ENCODE peak calls at places on chromosomes 11 and 22, in eight cellular contexts. One of them, this sample, is unnamed.

GRCh38 chr11:326842-327580 is 6.4 kb upstream of the IFITM3 start:
- DNase-seq in endothelial cell: peak
- DNase-seq in AG09319: no peak
- DNase-seq in OCI-LY7: peak
- DNase-seq in Calu3: no peak
- DNase-seq in fibroblast of mammary gland: peak
- DNase-seq in heart right ventricle: peak
- DNase-seq in AG04450: no peak
- DNase-seq in this sample: peak

GRCh38 chr11:76162336-76163288 is 43.7 kb downstream of the WNT11 start:
- DNase-seq in endothelial cell: no peak
- DNase-seq in AG09319: no peak
- DNase-seq in OCI-LY7: no peak
- DNase-seq in Calu3: no peak
- DNase-seq in fibroblast of mammary gland: no peak
- DNase-seq in heart right ventricle: no peak
- DNase-seq in AG04450: no peak
- DNase-seq in this sample: no peak

GRCh38 chr11:78040691-78041379 is 17.8 kb upstream of the KCTD14 start:
- DNase-seq in endothelial cell: no peak
- DNase-seq in AG09319: no peak
- DNase-seq in OCI-LY7: no peak
- DNase-seq in Calu3: peak
- DNase-seq in fibroblast of mammary gland: peak
- DNase-seq in heart right ventricle: no peak
- DNase-seq in AG04450: no peak
- DNase-seq in this sample: peak

GRCh38 chr11:68610452-68611116 is 73.8 kb upstream of the GAL start:
- DNase-seq in endothelial cell: no peak
- DNase-seq in AG09319: no peak
- DNase-seq in OCI-LY7: no peak
- DNase-seq in Calu3: no peak
- DNase-seq in fibroblast of mammary gland: peak
- DNase-seq in heart right ventricle: no peak
- DNase-seq in AG04450: no peak
- DNase-seq in this sample: no peak

GRCh38 chr11:110431212-110432073 is 1.7 kb downstream of the FDX1 start:
- DNase-seq in endothelial cell: no peak
- DNase-seq in AG09319: no peak
- DNase-seq in OCI-LY7: peak
- DNase-seq in Calu3: no peak
- DNase-seq in fibroblast of mammary gland: no peak
- DNase-seq in heart right ventricle: no peak
- DNase-seq in AG04450: no peak
- DNase-seq in this sample: peak

GRCh38 chr11:95145430-95146063 is 55.9 kb downstream of the ENDOD1 start:
- DNase-seq in endothelial cell: no peak
- DNase-seq in AG09319: no peak
- DNase-seq in OCI-LY7: no peak
- DNase-seq in Calu3: no peak
- DNase-seq in fibroblast of mammary gland: no peak
- DNase-seq in heart right ventricle: no peak
- DNase-seq in AG04450: no peak
- DNase-seq in this sample: peak

GRCh38 chr11:119192111-119192510 is 6.8 kb downstream of the NHERF4 start:
- DNase-seq in endothelial cell: no peak
- DNase-seq in AG09319: no peak
- DNase-seq in OCI-LY7: no peak
- DNase-seq in Calu3: no peak
- DNase-seq in fibroblast of mammary gland: peak
- DNase-seq in heart right ventricle: no peak
- DNase-seq in AG04450: no peak
- DNase-seq in this sample: no peak

GRCh38 chr11:6599884-6600390 is 3.5 kb downstream of the RRP8 start:
- DNase-seq in endothelial cell: no peak
- DNase-seq in AG09319: no peak
- DNase-seq in OCI-LY7: no peak
- DNase-seq in Calu3: no peak
- DNase-seq in fibroblast of mammary gland: no peak
- DNase-seq in heart right ventricle: no peak
- DNase-seq in AG04450: no peak
- DNase-seq in this sample: no peak

GRCh38 chr22:19407649-19408606 is 23.6 kb downstream of the HIRA start:
- DNase-seq in endothelial cell: no peak
- DNase-seq in AG09319: no peak
- DNase-seq in OCI-LY7: no peak
- DNase-seq in Calu3: no peak
- DNase-seq in fibroblast of mammary gland: peak
- DNase-seq in heart right ventricle: peak
- DNase-seq in AG04450: no peak
- DNase-seq in this sample: no peak

GRCh38 chr22:48699531-48699930 is 1128.1 kb downstream of the BRD1 start:
- DNase-seq in endothelial cell: no peak
- DNase-seq in AG09319: no peak
- DNase-seq in OCI-LY7: no peak
- DNase-seq in Calu3: no peak
- DNase-seq in fibroblast of mammary gland: no peak
- DNase-seq in heart right ventricle: no peak
- DNase-seq in AG04450: no peak
- DNase-seq in this sample: no peak

GRCh38 chr11:118570787-118571186 is 1.4 kb upstream of the ARCN1 start:
- DNase-seq in endothelial cell: no peak
- DNase-seq in AG09319: no peak
- DNase-seq in OCI-LY7: no peak
- DNase-seq in Calu3: no peak
- DNase-seq in fibroblast of mammary gland: no peak
- DNase-seq in heart right ventricle: no peak
- DNase-seq in AG04450: no peak
- DNase-seq in this sample: no peak

GRCh38 chr22:50304528-50305392 is 2.7 kb downstream of the PLXNB2 start:
- DNase-seq in endothelial cell: no peak
- DNase-seq in AG09319: no peak
- DNase-seq in OCI-LY7: no peak
- DNase-seq in Calu3: peak
- DNase-seq in fibroblast of mammary gland: peak
- DNase-seq in heart right ventricle: peak
- DNase-seq in AG04450: no peak
- DNase-seq in this sample: peak

GRCh38 chr11:32830413-32830738 is 649 bp downstream of the PRRG4 start:
- DNase-seq in endothelial cell: no peak
- DNase-seq in AG09319: no peak
- DNase-seq in OCI-LY7: no peak
- DNase-seq in Calu3: peak
- DNase-seq in fibroblast of mammary gland: peak
- DNase-seq in heart right ventricle: no peak
- DNase-seq in AG04450: no peak
- DNase-seq in this sample: peak

GRCh38 chr22:49282596-49282995 is 545.1 kb downstream of the BRD1 start:
- DNase-seq in endothelial cell: no peak
- DNase-seq in AG09319: no peak
- DNase-seq in OCI-LY7: no peak
- DNase-seq in Calu3: no peak
- DNase-seq in fibroblast of mammary gland: no peak
- DNase-seq in heart right ventricle: no peak
- DNase-seq in AG04450: no peak
- DNase-seq in this sample: no peak

GRCh38 chr11:69086152-69086551 is 37.4 kb downstream of the TPCN2 start:
- DNase-seq in endothelial cell: no peak
- DNase-seq in AG09319: no peak
- DNase-seq in OCI-LY7: no peak
- DNase-seq in Calu3: no peak
- DNase-seq in fibroblast of mammary gland: peak
- DNase-seq in heart right ventricle: no peak
- DNase-seq in AG04450: no peak
- DNase-seq in this sample: no peak

GRCh38 chr22:37561209-37562048 is 1.1 kb downstream of the CDC42EP1 start:
- DNase-seq in endothelial cell: peak
- DNase-seq in AG09319: peak
- DNase-seq in OCI-LY7: peak
- DNase-seq in Calu3: peak
- DNase-seq in fibroblast of mammary gland: peak
- DNase-seq in heart right ventricle: peak
- DNase-seq in AG04450: peak
- DNase-seq in this sample: peak

GRCh38 chr11:69126286-69126685 is 29.4 kb upstream of the SMIM38 start:
- DNase-seq in endothelial cell: no peak
- DNase-seq in AG09319: no peak
- DNase-seq in OCI-LY7: no peak
- DNase-seq in Calu3: no peak
- DNase-seq in fibroblast of mammary gland: no peak
- DNase-seq in heart right ventricle: no peak
- DNase-seq in AG04450: no peak
- DNase-seq in this sample: no peak

GRCh38 chr11:46706886-46707285 is 6.1 kb downstream of the ZNF408 start:
- DNase-seq in endothelial cell: no peak
- DNase-seq in AG09319: no peak
- DNase-seq in OCI-LY7: no peak
- DNase-seq in Calu3: no peak
- DNase-seq in fibroblast of mammary gland: no peak
- DNase-seq in heart right ventricle: no peak
- DNase-seq in AG04450: no peak
- DNase-seq in this sample: no peak

GRCh38 chr11:104073950-104074349 is 37.5 kb downstream of the DDI1 start:
- DNase-seq in endothelial cell: no peak
- DNase-seq in AG09319: no peak
- DNase-seq in OCI-LY7: peak
- DNase-seq in Calu3: no peak
- DNase-seq in fibroblast of mammary gland: peak
- DNase-seq in heart right ventricle: no peak
- DNase-seq in AG04450: no peak
- DNase-seq in this sample: peak

DNA sequence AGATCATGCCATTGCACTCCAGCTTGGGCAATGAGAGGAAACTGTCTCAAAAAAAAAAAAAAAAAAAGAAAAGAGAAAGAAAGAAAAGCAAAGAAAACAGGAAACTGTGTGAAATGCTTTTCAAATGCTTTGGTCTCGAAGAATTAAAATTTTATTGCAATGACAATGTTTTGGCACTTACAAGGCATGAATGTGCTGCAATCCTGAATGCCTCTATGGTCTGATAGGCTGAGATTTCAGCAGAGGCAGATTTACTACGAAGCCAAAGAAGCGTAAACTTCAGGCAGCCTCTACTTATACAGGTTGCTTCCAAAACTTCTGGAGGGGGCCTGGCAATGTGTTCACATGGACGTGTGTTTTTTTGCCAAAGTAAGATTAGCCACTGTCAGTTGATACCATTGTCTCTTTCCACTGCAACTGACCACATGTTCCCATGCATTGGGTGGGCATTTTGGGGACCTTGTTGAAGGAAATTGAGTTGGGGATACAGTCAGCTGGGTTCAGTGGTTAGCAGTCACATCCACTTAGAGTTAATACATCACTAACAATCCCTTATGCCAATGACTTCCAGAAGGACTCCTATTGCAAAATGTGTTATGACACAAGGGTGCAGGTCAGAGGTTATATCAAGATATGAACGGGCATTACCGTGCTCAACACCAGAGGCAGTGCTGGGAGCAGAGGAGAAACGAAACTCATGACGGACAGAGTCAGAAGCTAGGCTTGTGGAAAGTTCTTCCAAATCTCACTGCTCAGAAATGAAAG is 48.8 kb downstream of the ABTB2 start:
- DNase-seq in endothelial cell: no peak
- DNase-seq in AG09319: no peak
- DNase-seq in OCI-LY7: no peak
- DNase-seq in Calu3: peak
- DNase-seq in fibroblast of mammary gland: peak
- DNase-seq in heart right ventricle: no peak
- DNase-seq in AG04450: no peak
- DNase-seq in this sample: no peak
- TF ChIP-seq CTCF in endothelial cell: no peak
- TF ChIP-seq CTCF in AG09319: no peak
- TF ChIP-seq CTCF in OCI-LY7: no peak
- TF ChIP-seq CTCF in Calu3: no peak
- TF ChIP-seq CTCF in fibroblast of mammary gland: no peak
- TF ChIP-seq CTCF in heart right ventricle: no peak
- TF ChIP-seq CTCF in AG04450: no peak
- TF ChIP-seq CTCF in this sample: no peak

GRCh38 chr22:44729391-44730012 is 22.9 kb upstream of the ARHGAP8 start:
- DNase-seq in endothelial cell: no peak
- DNase-seq in AG09319: peak
- DNase-seq in OCI-LY7: no peak
- DNase-seq in Calu3: no peak
- DNase-seq in fibroblast of mammary gland: peak
- DNase-seq in heart right ventricle: peak
- DNase-seq in AG04450: no peak
- DNase-seq in this sample: no peak
- TF ChIP-seq CTCF in endothelial cell: no peak
- TF ChIP-seq CTCF in AG09319: peak
- TF ChIP-seq CTCF in OCI-LY7: no peak
- TF ChIP-seq CTCF in Calu3: no peak
- TF ChIP-seq CTCF in fibroblast of mammary gland: peak
- TF ChIP-seq CTCF in heart right ventricle: no peak
- TF ChIP-seq CTCF in AG04450: peak
- TF ChIP-seq CTCF in this sample: no peak

GRCh38 chr22:23376256-23376655 is 195.9 kb downstream of the BCR start:
- DNase-seq in endothelial cell: peak
- DNase-seq in AG09319: no peak
- DNase-seq in OCI-LY7: peak
- DNase-seq in Calu3: no peak
- DNase-seq in fibroblast of mammary gland: peak
- DNase-seq in heart right ventricle: no peak
- DNase-seq in AG04450: no peak
- DNase-seq in this sample: peak
- TF ChIP-seq CTCF in endothelial cell: peak
- TF ChIP-seq CTCF in AG09319: no peak
- TF ChIP-seq CTCF in OCI-LY7: peak
- TF ChIP-seq CTCF in Calu3: no peak
- TF ChIP-seq CTCF in fibroblast of mammary gland: peak
- TF ChIP-seq CTCF in heart right ventricle: no peak
- TF ChIP-seq CTCF in AG04450: peak
- TF ChIP-seq CTCF in this sample: peak

GRCh38 chr11:64447717-64448598 is 89.0 kb downstream of the RPS6KA4 start:
- DNase-seq in endothelial cell: no peak
- DNase-seq in AG09319: no peak
- DNase-seq in OCI-LY7: peak
- DNase-seq in Calu3: no peak
- DNase-seq in fibroblast of mammary gland: no peak
- DNase-seq in heart right ventricle: peak
- DNase-seq in AG04450: no peak
- DNase-seq in this sample: no peak
- TF ChIP-seq CTCF in endothelial cell: no peak
- TF ChIP-seq CTCF in AG09319: no peak
- TF ChIP-seq CTCF in OCI-LY7: no peak
- TF ChIP-seq CTCF in Calu3: no peak
- TF ChIP-seq CTCF in fibroblast of mammary gland: no peak
- TF ChIP-seq CTCF in heart right ventricle: no peak
- TF ChIP-seq CTCF in AG04450: no peak
- TF ChIP-seq CTCF in this sample: no peak

This sample was measured in MCF 10A.